ENCODE peak calls at places on chromosomes 11 and 22, in ten cellular contexts. One of them, this sample, is unnamed.

GRCh38 chr11:103215812-103216211 is 106.6 kb downstream of the DYNC2H1 start:
- DNase-seq in heart right ventricle: no peak
- DNase-seq in MCF 10A: no peak
- DNase-seq in activated gamma-delta T cell treated with anti-CD3 and anti-CD28 coated beads, Interleukin-2, amount 50 U/mL, for 16 hours: no peak
- DNase-seq in stimulated activated CD8-positive, alpha-beta memory T cell treated with anti-CD3 and anti-CD28 coated beads, Interleukin-4, amount 100 ng/mL, for 1 hour: no peak
- DNase-seq in T-cell: no peak
- DNase-seq in neural crest cell: no peak
- DNase-seq in NCI-H1105 treated with DMSO at 0.1 percent for 48 hours: no peak
- DNase-seq in activated naive CD4-positive, alpha-beta T cell: no peak
- DNase-seq in epithelial cell of esophagus: no peak
- DNase-seq in this sample: no peak

GRCh38 chr11:128157423-128158298 is 429.7 kb downstream of the ETS1 start:
- DNase-seq in heart right ventricle: no peak
- DNase-seq in MCF 10A: peak
- DNase-seq in activated gamma-delta T cell treated with anti-CD3 and anti-CD28 coated beads, Interleukin-2, amount 50 U/mL, for 16 hours: peak
- DNase-seq in stimulated activated CD8-positive, alpha-beta memory T cell treated with anti-CD3 and anti-CD28 coated beads, Interleukin-4, amount 100 ng/mL, for 1 hour: peak
- DNase-seq in T-cell: peak
- DNase-seq in neural crest cell: peak
- DNase-seq in NCI-H1105 treated with DMSO at 0.1 percent for 48 hours: peak
- DNase-seq in activated naive CD4-positive, alpha-beta T cell: peak
- DNase-seq in epithelial cell of esophagus: peak
- DNase-seq in this sample: peak

GRCh38 chr11:43984519-43985385 is 42.3 kb downstream of the C11orf96 start:
- DNase-seq in heart right ventricle: peak
- DNase-seq in MCF 10A: no peak
- DNase-seq in activated gamma-delta T cell treated with anti-CD3 and anti-CD28 coated beads, Interleukin-2, amount 50 U/mL, for 16 hours: no peak
- DNase-seq in stimulated activated CD8-positive, alpha-beta memory T cell treated with anti-CD3 and anti-CD28 coated beads, Interleukin-4, amount 100 ng/mL, for 1 hour: no peak
- DNase-seq in T-cell: no peak
- DNase-seq in neural crest cell: no peak
- DNase-seq in NCI-H1105 treated with DMSO at 0.1 percent for 48 hours: peak
- DNase-seq in activated naive CD4-positive, alpha-beta T cell: no peak
- DNase-seq in epithelial cell of esophagus: no peak
- DNase-seq in this sample: no peak

GRCh38 chr11:121418625-121419114 is 33.4 kb upstream of the SORL1 start:
- DNase-seq in heart right ventricle: no peak
- DNase-seq in MCF 10A: peak
- DNase-seq in activated gamma-delta T cell treated with anti-CD3 and anti-CD28 coated beads, Interleukin-2, amount 50 U/mL, for 16 hours: peak
- DNase-seq in stimulated activated CD8-positive, alpha-beta memory T cell treated with anti-CD3 and anti-CD28 coated beads, Interleukin-4, amount 100 ng/mL, for 1 hour: no peak
- DNase-seq in T-cell: peak
- DNase-seq in neural crest cell: no peak
- DNase-seq in NCI-H1105 treated with DMSO at 0.1 percent for 48 hours: no peak
- DNase-seq in activated naive CD4-positive, alpha-beta T cell: peak
- DNase-seq in epithelial cell of esophagus: no peak
- DNase-seq in this sample: peak

GRCh38 chr11:112225753-112226061 is 521 bp upstream of the PTS start:
- DNase-seq in heart right ventricle: no peak
- DNase-seq in MCF 10A: no peak
- DNase-seq in activated gamma-delta T cell treated with anti-CD3 and anti-CD28 coated beads, Interleukin-2, amount 50 U/mL, for 16 hours: no peak
- DNase-seq in stimulated activated CD8-positive, alpha-beta memory T cell treated with anti-CD3 and anti-CD28 coated beads, Interleukin-4, amount 100 ng/mL, for 1 hour: no peak
- DNase-seq in T-cell: no peak
- DNase-seq in neural crest cell: no peak
- DNase-seq in NCI-H1105 treated with DMSO at 0.1 percent for 48 hours: no peak
- DNase-seq in activated naive CD4-positive, alpha-beta T cell: peak
- DNase-seq in epithelial cell of esophagus: no peak
- DNase-seq in this sample: no peak

GRCh38 chr22:33328789-33329296 is 270.7 kb upstream of the SYN3 start:
- DNase-seq in heart right ventricle: no peak
- DNase-seq in MCF 10A: no peak
- DNase-seq in activated gamma-delta T cell treated with anti-CD3 and anti-CD28 coated beads, Interleukin-2, amount 50 U/mL, for 16 hours: no peak
- DNase-seq in stimulated activated CD8-positive, alpha-beta memory T cell treated with anti-CD3 and anti-CD28 coated beads, Interleukin-4, amount 100 ng/mL, for 1 hour: no peak
- DNase-seq in T-cell: no peak
- DNase-seq in neural crest cell: no peak
- DNase-seq in NCI-H1105 treated with DMSO at 0.1 percent for 48 hours: no peak
- DNase-seq in activated naive CD4-positive, alpha-beta T cell: no peak
- DNase-seq in epithelial cell of esophagus: no peak
- DNase-seq in this sample: peak

GRCh38 chr22:46077669-46078099 is 72.6 kb upstream of the PPARA start:
- DNase-seq in heart right ventricle: peak
- DNase-seq in MCF 10A: no peak
- DNase-seq in activated gamma-delta T cell treated with anti-CD3 and anti-CD28 coated beads, Interleukin-2, amount 50 U/mL, for 16 hours: no peak
- DNase-seq in stimulated activated CD8-positive, alpha-beta memory T cell treated with anti-CD3 and anti-CD28 coated beads, Interleukin-4, amount 100 ng/mL, for 1 hour: no peak
- DNase-seq in T-cell: no peak
- DNase-seq in neural crest cell: no peak
- DNase-seq in NCI-H1105 treated with DMSO at 0.1 percent for 48 hours: no peak
- DNase-seq in activated naive CD4-positive, alpha-beta T cell: no peak
- DNase-seq in epithelial cell of esophagus: no peak
- DNase-seq in this sample: no peak

GRCh38 chr22:29936186-29936585 is 53.2 kb downstream of the MTMR3 start:
- DNase-seq in heart right ventricle: no peak
- DNase-seq in MCF 10A: no peak
- DNase-seq in activated gamma-delta T cell treated with anti-CD3 and anti-CD28 coated beads, Interleukin-2, amount 50 U/mL, for 16 hours: no peak
- DNase-seq in stimulated activated CD8-positive, alpha-beta memory T cell treated with anti-CD3 and anti-CD28 coated beads, Interleukin-4, amount 100 ng/mL, for 1 hour: no peak
- DNase-seq in T-cell: no peak
- DNase-seq in neural crest cell: no peak
- DNase-seq in NCI-H1105 treated with DMSO at 0.1 percent for 48 hours: no peak
- DNase-seq in activated naive CD4-positive, alpha-beta T cell: no peak
- DNase-seq in epithelial cell of esophagus: peak
- DNase-seq in this sample: no peak

GRCh38 chr22:50569041-50569459 is 6.3 kb upstream of the SYCE3 start:
- DNase-seq in heart right ventricle: no peak
- DNase-seq in MCF 10A: no peak
- DNase-seq in activated gamma-delta T cell treated with anti-CD3 and anti-CD28 coated beads, Interleukin-2, amount 50 U/mL, for 16 hours: no peak
- DNase-seq in stimulated activated CD8-positive, alpha-beta memory T cell treated with anti-CD3 and anti-CD28 coated beads, Interleukin-4, amount 100 ng/mL, for 1 hour: no peak
- DNase-seq in T-cell: no peak
- DNase-seq in neural crest cell: no peak
- DNase-seq in NCI-H1105 treated with DMSO at 0.1 percent for 48 hours: no peak
- DNase-seq in activated naive CD4-positive, alpha-beta T cell: no peak
- DNase-seq in epithelial cell of esophagus: no peak
- DNase-seq in this sample: no peak

GRCh38 chr11:10893713-10894112 is 35.9 kb upstream of the ZBED5 start:
- DNase-seq in heart right ventricle: no peak
- DNase-seq in MCF 10A: peak
- DNase-seq in activated gamma-delta T cell treated with anti-CD3 and anti-CD28 coated beads, Interleukin-2, amount 50 U/mL, for 16 hours: no peak
- DNase-seq in stimulated activated CD8-positive, alpha-beta memory T cell treated with anti-CD3 and anti-CD28 coated beads, Interleukin-4, amount 100 ng/mL, for 1 hour: no peak
- DNase-seq in T-cell: no peak
- DNase-seq in neural crest cell: no peak
- DNase-seq in NCI-H1105 treated with DMSO at 0.1 percent for 48 hours: no peak
- DNase-seq in activated naive CD4-positive, alpha-beta T cell: no peak
- DNase-seq in epithelial cell of esophagus: peak
- DNase-seq in this sample: no peak

GRCh38 chr11:72709478-72710238 is 35.4 kb upstream of the PDE2A start:
- DNase-seq in heart right ventricle: no peak
- DNase-seq in MCF 10A: no peak
- DNase-seq in activated gamma-delta T cell treated with anti-CD3 and anti-CD28 coated beads, Interleukin-2, amount 50 U/mL, for 16 hours: no peak
- DNase-seq in stimulated activated CD8-positive, alpha-beta memory T cell treated with anti-CD3 and anti-CD28 coated beads, Interleukin-4, amount 100 ng/mL, for 1 hour: no peak
- DNase-seq in T-cell: no peak
- DNase-seq in neural crest cell: no peak
- DNase-seq in NCI-H1105 treated with DMSO at 0.1 percent for 48 hours: no peak
- DNase-seq in activated naive CD4-positive, alpha-beta T cell: no peak
- DNase-seq in epithelial cell of esophagus: no peak
- DNase-seq in this sample: no peak

GRCh38 chr11:80204021-80204420 is 763.2 kb upstream of the TENM4 start:
- DNase-seq in heart right ventricle: no peak
- DNase-seq in MCF 10A: no peak
- DNase-seq in activated gamma-delta T cell treated with anti-CD3 and anti-CD28 coated beads, Interleukin-2, amount 50 U/mL, for 16 hours: no peak
- DNase-seq in stimulated activated CD8-positive, alpha-beta memory T cell treated with anti-CD3 and anti-CD28 coated beads, Interleukin-4, amount 100 ng/mL, for 1 hour: no peak
- DNase-seq in T-cell: no peak
- DNase-seq in neural crest cell: no peak
- DNase-seq in NCI-H1105 treated with DMSO at 0.1 percent for 48 hours: no peak
- DNase-seq in activated naive CD4-positive, alpha-beta T cell: no peak
- DNase-seq in epithelial cell of esophagus: no peak
- DNase-seq in this sample: no peak

GRCh38 chr11:125164091-125164421 is 495 bp upstream of the PKNOX2 start:
- DNase-seq in heart right ventricle: no peak
- DNase-seq in MCF 10A: no peak
- DNase-seq in activated gamma-delta T cell treated with anti-CD3 and anti-CD28 coated beads, Interleukin-2, amount 50 U/mL, for 16 hours: no peak
- DNase-seq in stimulated activated CD8-positive, alpha-beta memory T cell treated with anti-CD3 and anti-CD28 coated beads, Interleukin-4, amount 100 ng/mL, for 1 hour: no peak
- DNase-seq in T-cell: no peak
- DNase-seq in neural crest cell: no peak
- DNase-seq in NCI-H1105 treated with DMSO at 0.1 percent for 48 hours: no peak
- DNase-seq in activated naive CD4-positive, alpha-beta T cell: no peak
- DNase-seq in epithelial cell of esophagus: no peak
- DNase-seq in this sample: no peak

GRCh38 chr11:71209181-71209580 is 43.2 kb downstream of the SHANK2 start:
- DNase-seq in heart right ventricle: no peak
- DNase-seq in MCF 10A: no peak
- DNase-seq in activated gamma-delta T cell treated with anti-CD3 and anti-CD28 coated beads, Interleukin-2, amount 50 U/mL, for 16 hours: no peak
- DNase-seq in stimulated activated CD8-positive, alpha-beta memory T cell treated with anti-CD3 and anti-CD28 coated beads, Interleukin-4, amount 100 ng/mL, for 1 hour: no peak
- DNase-seq in T-cell: no peak
- DNase-seq in neural crest cell: no peak
- DNase-seq in NCI-H1105 treated with DMSO at 0.1 percent for 48 hours: no peak
- DNase-seq in activated naive CD4-positive, alpha-beta T cell: no peak
- DNase-seq in epithelial cell of esophagus: no peak
- DNase-seq in this sample: no peak

GRCh38 chr11:61967177-61967923 is at the start of gene FTH1:
- DNase-seq in heart right ventricle: peak
- DNase-seq in MCF 10A: peak
- DNase-seq in activated gamma-delta T cell treated with anti-CD3 and anti-CD28 coated beads, Interleukin-2, amount 50 U/mL, for 16 hours: peak
- DNase-seq in stimulated activated CD8-positive, alpha-beta memory T cell treated with anti-CD3 and anti-CD28 coated beads, Interleukin-4, amount 100 ng/mL, for 1 hour: peak
- DNase-seq in T-cell: peak
- DNase-seq in neural crest cell: peak
- DNase-seq in NCI-H1105 treated with DMSO at 0.1 percent for 48 hours: peak
- DNase-seq in activated naive CD4-positive, alpha-beta T cell: peak
- DNase-seq in epithelial cell of esophagus: peak
- DNase-seq in this sample: peak

GRCh38 chr11:119479685-119480275 is 56.8 kb upstream of the THY1 start:
- DNase-seq in heart right ventricle: no peak
- DNase-seq in MCF 10A: peak
- DNase-seq in activated gamma-delta T cell treated with anti-CD3 and anti-CD28 coated beads, Interleukin-2, amount 50 U/mL, for 16 hours: no peak
- DNase-seq in stimulated activated CD8-positive, alpha-beta memory T cell treated with anti-CD3 and anti-CD28 coated beads, Interleukin-4, amount 100 ng/mL, for 1 hour: no peak
- DNase-seq in T-cell: no peak
- DNase-seq in neural crest cell: no peak
- DNase-seq in NCI-H1105 treated with DMSO at 0.1 percent for 48 hours: no peak
- DNase-seq in activated naive CD4-positive, alpha-beta T cell: no peak
- DNase-seq in epithelial cell of esophagus: peak
- DNase-seq in this sample: peak

GRCh38 chr22:45531944-45532631 is 29.4 kb downstream of the FBLN1 start:
- DNase-seq in heart right ventricle: no peak
- DNase-seq in MCF 10A: peak
- DNase-seq in activated gamma-delta T cell treated with anti-CD3 and anti-CD28 coated beads, Interleukin-2, amount 50 U/mL, for 16 hours: no peak
- DNase-seq in stimulated activated CD8-positive, alpha-beta memory T cell treated with anti-CD3 and anti-CD28 coated beads, Interleukin-4, amount 100 ng/mL, for 1 hour: no peak
- DNase-seq in T-cell: no peak
- DNase-seq in neural crest cell: no peak
- DNase-seq in NCI-H1105 treated with DMSO at 0.1 percent for 48 hours: peak
- DNase-seq in activated naive CD4-positive, alpha-beta T cell: no peak
- DNase-seq in epithelial cell of esophagus: peak
- DNase-seq in this sample: no peak

GRCh38 chr11:85539029-85539689 is 88.0 kb downstream of the DLG2 start:
- DNase-seq in heart right ventricle: no peak
- DNase-seq in MCF 10A: no peak
- DNase-seq in activated gamma-delta T cell treated with anti-CD3 and anti-CD28 coated beads, Interleukin-2, amount 50 U/mL, for 16 hours: no peak
- DNase-seq in stimulated activated CD8-positive, alpha-beta memory T cell treated with anti-CD3 and anti-CD28 coated beads, Interleukin-4, amount 100 ng/mL, for 1 hour: no peak
- DNase-seq in T-cell: no peak
- DNase-seq in neural crest cell: no peak
- DNase-seq in NCI-H1105 treated with DMSO at 0.1 percent for 48 hours: no peak
- DNase-seq in activated naive CD4-positive, alpha-beta T cell: no peak
- DNase-seq in epithelial cell of esophagus: no peak
- DNase-seq in this sample: no peak

GRCh38 chr11:20047006-20047405 is 113.3 kb downstream of the DBX1 start:
- DNase-seq in heart right ventricle: no peak
- DNase-seq in MCF 10A: no peak
- DNase-seq in activated gamma-delta T cell treated with anti-CD3 and anti-CD28 coated beads, Interleukin-2, amount 50 U/mL, for 16 hours: no peak
- DNase-seq in stimulated activated CD8-positive, alpha-beta memory T cell treated with anti-CD3 and anti-CD28 coated beads, Interleukin-4, amount 100 ng/mL, for 1 hour: no peak
- DNase-seq in T-cell: no peak
- DNase-seq in neural crest cell: no peak
- DNase-seq in NCI-H1105 treated with DMSO at 0.1 percent for 48 hours: no peak
- DNase-seq in activated naive CD4-positive, alpha-beta T cell: no peak
- DNase-seq in epithelial cell of esophagus: no peak
- DNase-seq in this sample: no peak

GRCh38 chr11:66717925-66718319 is 11.1 kb downstream of the SPTBN2 start:
- DNase-seq in heart right ventricle: no peak
- DNase-seq in MCF 10A: no peak
- DNase-seq in activated gamma-delta T cell treated with anti-CD3 and anti-CD28 coated beads, Interleukin-2, amount 50 U/mL, for 16 hours: no peak
- DNase-seq in stimulated activated CD8-positive, alpha-beta memory T cell treated with anti-CD3 and anti-CD28 coated beads, Interleukin-4, amount 100 ng/mL, for 1 hour: no peak
- DNase-seq in T-cell: no peak
- DNase-seq in neural crest cell: no peak
- DNase-seq in NCI-H1105 treated with DMSO at 0.1 percent for 48 hours: no peak
- DNase-seq in activated naive CD4-positive, alpha-beta T cell: no peak
- DNase-seq in epithelial cell of esophagus: no peak
- DNase-seq in this sample: no peak

GRCh38 chr11:46896719-46897406 is 21.5 kb downstream of the LRP4 start:
- DNase-seq in heart right ventricle: no peak
- DNase-seq in MCF 10A: peak
- DNase-seq in activated gamma-delta T cell treated with anti-CD3 and anti-CD28 coated beads, Interleukin-2, amount 50 U/mL, for 16 hours: no peak
- DNase-seq in stimulated activated CD8-positive, alpha-beta memory T cell treated with anti-CD3 and anti-CD28 coated beads, Interleukin-4, amount 100 ng/mL, for 1 hour: no peak
- DNase-seq in T-cell: no peak
- DNase-seq in neural crest cell: no peak
- DNase-seq in NCI-H1105 treated with DMSO at 0.1 percent for 48 hours: peak
- DNase-seq in activated naive CD4-positive, alpha-beta T cell: no peak
- DNase-seq in epithelial cell of esophagus: peak
- DNase-seq in this sample: peak

GRCh38 chr22:26891431-26891830 is 234.0 kb downstream of the MIAT start:
- DNase-seq in heart right ventricle: no peak
- DNase-seq in MCF 10A: no peak
- DNase-seq in activated gamma-delta T cell treated with anti-CD3 and anti-CD28 coated beads, Interleukin-2, amount 50 U/mL, for 16 hours: no peak
- DNase-seq in stimulated activated CD8-positive, alpha-beta memory T cell treated with anti-CD3 and anti-CD28 coated beads, Interleukin-4, amount 100 ng/mL, for 1 hour: no peak
- DNase-seq in T-cell: no peak
- DNase-seq in neural crest cell: no peak
- DNase-seq in NCI-H1105 treated with DMSO at 0.1 percent for 48 hours: no peak
- DNase-seq in activated naive CD4-positive, alpha-beta T cell: no peak
- DNase-seq in epithelial cell of esophagus: no peak
- DNase-seq in this sample: no peak

GRCh38 chr11:20639688-20640087 is 29.7 kb upstream of the NELL1 start:
- DNase-seq in heart right ventricle: no peak
- DNase-seq in MCF 10A: no peak
- DNase-seq in activated gamma-delta T cell treated with anti-CD3 and anti-CD28 coated beads, Interleukin-2, amount 50 U/mL, for 16 hours: no peak
- DNase-seq in stimulated activated CD8-positive, alpha-beta memory T cell treated with anti-CD3 and anti-CD28 coated beads, Interleukin-4, amount 100 ng/mL, for 1 hour: no peak
- DNase-seq in T-cell: no peak
- DNase-seq in neural crest cell: no peak
- DNase-seq in NCI-H1105 treated with DMSO at 0.1 percent for 48 hours: no peak
- DNase-seq in activated naive CD4-positive, alpha-beta T cell: no peak
- DNase-seq in epithelial cell of esophagus: no peak
- DNase-seq in this sample: no peak

GRCh38 chr11:94948070-94948617 is 25.2 kb downstream of the CWC15 start:
- DNase-seq in heart right ventricle: no peak
- DNase-seq in MCF 10A: no peak
- DNase-seq in activated gamma-delta T cell treated with anti-CD3 and anti-CD28 coated beads, Interleukin-2, amount 50 U/mL, for 16 hours: no peak
- DNase-seq in stimulated activated CD8-positive, alpha-beta memory T cell treated with anti-CD3 and anti-CD28 coated beads, Interleukin-4, amount 100 ng/mL, for 1 hour: no peak
- DNase-seq in T-cell: no peak
- DNase-seq in neural crest cell: no peak
- DNase-seq in NCI-H1105 treated with DMSO at 0.1 percent for 48 hours: no peak
- DNase-seq in activated naive CD4-positive, alpha-beta T cell: no peak
- DNase-seq in epithelial cell of esophagus: no peak
- DNase-seq in this sample: no peak

GRCh38 chr11:104781719-104782376 is 116.4 kb downstream of the CASP12 start:
- DNase-seq in heart right ventricle: no peak
- DNase-seq in MCF 10A: no peak
- DNase-seq in activated gamma-delta T cell treated with anti-CD3 and anti-CD28 coated beads, Interleukin-2, amount 50 U/mL, for 16 hours: no peak
- DNase-seq in stimulated activated CD8-positive, alpha-beta memory T cell treated with anti-CD3 and anti-CD28 coated beads, Interleukin-4, amount 100 ng/mL, for 1 hour: no peak
- DNase-seq in T-cell: no peak
- DNase-seq in neural crest cell: no peak
- DNase-seq in NCI-H1105 treated with DMSO at 0.1 percent for 48 hours: no peak
- DNase-seq in activated naive CD4-positive, alpha-beta T cell: no peak
- DNase-seq in epithelial cell of esophagus: peak
- DNase-seq in this sample: no peak

GRCh38 chr11:6618117-6619020 is 853 bp downstream of the TPP1 start:
- DNase-seq in heart right ventricle: no peak
- DNase-seq in MCF 10A: no peak
- DNase-seq in activated gamma-delta T cell treated with anti-CD3 and anti-CD28 coated beads, Interleukin-2, amount 50 U/mL, for 16 hours: peak
- DNase-seq in stimulated activated CD8-positive, alpha-beta memory T cell treated with anti-CD3 and anti-CD28 coated beads, Interleukin-4, amount 100 ng/mL, for 1 hour: no peak
- DNase-seq in T-cell: peak
- DNase-seq in neural crest cell: no peak
- DNase-seq in NCI-H1105 treated with DMSO at 0.1 percent for 48 hours: no peak
- DNase-seq in activated naive CD4-positive, alpha-beta T cell: peak
- DNase-seq in epithelial cell of esophagus: peak
- DNase-seq in this sample: peak

GRCh38 chr11:48880021-48880441 is 103.7 kb downstream of the TRIM51G start:
- DNase-seq in heart right ventricle: no peak
- DNase-seq in MCF 10A: no peak
- DNase-seq in activated gamma-delta T cell treated with anti-CD3 and anti-CD28 coated beads, Interleukin-2, amount 50 U/mL, for 16 hours: no peak
- DNase-seq in stimulated activated CD8-positive, alpha-beta memory T cell treated with anti-CD3 and anti-CD28 coated beads, Interleukin-4, amount 100 ng/mL, for 1 hour: no peak
- DNase-seq in T-cell: no peak
- DNase-seq in neural crest cell: no peak
- DNase-seq in NCI-H1105 treated with DMSO at 0.1 percent for 48 hours: no peak
- DNase-seq in activated naive CD4-positive, alpha-beta T cell: no peak
- DNase-seq in epithelial cell of esophagus: no peak
- DNase-seq in this sample: no peak

GRCh38 chr11:31199403-31199802 is 170.1 kb downstream of the DCDC1 start:
- DNase-seq in heart right ventricle: no peak
- DNase-seq in MCF 10A: no peak
- DNase-seq in activated gamma-delta T cell treated with anti-CD3 and anti-CD28 coated beads, Interleukin-2, amount 50 U/mL, for 16 hours: no peak
- DNase-seq in stimulated activated CD8-positive, alpha-beta memory T cell treated with anti-CD3 and anti-CD28 coated beads, Interleukin-4, amount 100 ng/mL, for 1 hour: no peak
- DNase-seq in T-cell: no peak
- DNase-seq in neural crest cell: no peak
- DNase-seq in NCI-H1105 treated with DMSO at 0.1 percent for 48 hours: no peak
- DNase-seq in activated naive CD4-positive, alpha-beta T cell: no peak
- DNase-seq in epithelial cell of esophagus: no peak
- DNase-seq in this sample: no peak